ENCODE peak calls at places on chromosome 20, in five cellular contexts. E is breast epithelium, X is HCT116, U is heart right ventricle, Q is fibroblast of lung. C is an unnamed sample.

GRCh38 chr20:40741507-40742106 is 52.6 kb upstream of the MAFB start:
- DNase-seq in U (peak), Q (peak), X (peak), E (no peak), C (no peak)

GRCh38 chr20:43843096-43843964 is 71.3 kb upstream of the TOX2 start:
- DNase-seq in X (no peak), E (no peak), Q (peak), U (no peak), C (no peak)

GRCh38 chr20:22630698-22631097 is 46.3 kb upstream of the FOXA2 start:
- DNase-seq in Q (no peak), U (no peak), X (no peak), E (no peak), C (no peak)

GRCh38 chr20:41349943-41350342 is 9.3 kb downstream of the LPIN3 start:
- DNase-seq in X (no peak), U (no peak), E (no peak), Q (no peak), C (no peak)

GRCh38 chr20:63495771-63496403 is 3.0 kb downstream of the EEF1A2 start:
- DNase-seq in E (no peak), U (peak), Q (peak), X (no peak), C (peak)

GRCh38 chr20:5569021-5569420 is 181.2 kb upstream of the SHLD1 start:
- DNase-seq in Q (peak), U (peak), X (peak), E (no peak), C (no peak)

GRCh38 chr20:63224272-63225081 is 8.5 kb upstream of the YTHDF1 start:
- DNase-seq in Q (peak), U (peak), X (no peak), E (no peak), C (no peak)

GRCh38 chr20:35776513-35777101 is 4.8 kb downstream of the PHF20 start:
- DNase-seq in E (peak), Q (peak), X (no peak), U (peak), C (peak)

GRCh38 chr20:18176318-18176785 is 38.7 kb downstream of the KAT14 start:
- DNase-seq in E (no peak), X (no peak), Q (no peak), U (no peak), C (no peak)

GRCh38 chr20:64242003-64242796 is 13.3 kb upstream of the PCMTD2 start:
- DNase-seq in U (no peak), X (no peak), E (no peak), Q (no peak), C (no peak)

GRCh38 chr20:57589123-57589727 is 28.3 kb downstream of the PCK1 start:
- DNase-seq in X (no peak), E (no peak), U (no peak), Q (no peak), C (no peak)

GRCh38 chr20:40431611-40432010 is 257.4 kb downstream of the MAFB start:
- DNase-seq in E (no peak), Q (no peak), X (no peak), U (no peak), C (no peak)

GRCh38 chr20:5933802-5934436 is 16.4 kb downstream of the TRMT6 start:
- DNase-seq in X (no peak), Q (no peak), U (peak), E (no peak), C (peak)

GRCh38 chr20:7346562-7346961 is 579.1 kb downstream of the BMP2 start:
- DNase-seq in X (no peak), E (no peak), Q (no peak), U (no peak), C (no peak)

GRCh38 chr20:45372646-45373352 is 5.3 kb downstream of the TP53TG5 start:
- DNase-seq in E (no peak), U (no peak), X (no peak), Q (no peak), C (peak)

GRCh38 chr20:32036716-32037355 is 15.2 kb upstream of the HCK start:
- DNase-seq in Q (no peak), E (no peak), U (no peak), X (no peak), C (no peak)

GRCh38 chr20:40449974-40450616 is 238.9 kb downstream of the MAFB start:
- DNase-seq in E (no peak), U (no peak), Q (no peak), X (no peak), C (no peak)

GRCh38 chr20:12827796-12828406 is 180.9 kb upstream of the SPTLC3 start:
- DNase-seq in U (no peak), X (no peak), Q (no peak), E (no peak), C (no peak)

GRCh38 chr20:7358670-7359069 is 581.6 kb downstream of the HAO1 start:
- DNase-seq in X (no peak), U (no peak), Q (no peak), E (no peak), C (no peak)

GRCh38 chr20:35604444-35604750 is 11.2 kb upstream of the SPAG4 start:
- DNase-seq in Q (no peak), U (no peak), X (no peak), E (no peak), C (no peak)

GRCh38 chr20:41635158-41635557 is 17.0 kb upstream of the CHD6 start:
- DNase-seq in U (no peak), Q (no peak), X (no peak), E (no peak), C (no peak)

GRCh38 chr20:49045440-49046086 is 549 bp upstream of the CSE1L start:
- DNase-seq in Q (no peak), E (no peak), U (peak), X (no peak), C (no peak)

GRCh38 chr20:3864518-3864917 is 17.9 kb downstream of the MAVS start:
- DNase-seq in X (no peak), E (no peak), U (no peak), Q (no peak), C (no peak)
- H3K27ac ChIP-seq in X (no peak), E (no peak), U (no peak), Q (no peak), C (no peak)

DNA sequence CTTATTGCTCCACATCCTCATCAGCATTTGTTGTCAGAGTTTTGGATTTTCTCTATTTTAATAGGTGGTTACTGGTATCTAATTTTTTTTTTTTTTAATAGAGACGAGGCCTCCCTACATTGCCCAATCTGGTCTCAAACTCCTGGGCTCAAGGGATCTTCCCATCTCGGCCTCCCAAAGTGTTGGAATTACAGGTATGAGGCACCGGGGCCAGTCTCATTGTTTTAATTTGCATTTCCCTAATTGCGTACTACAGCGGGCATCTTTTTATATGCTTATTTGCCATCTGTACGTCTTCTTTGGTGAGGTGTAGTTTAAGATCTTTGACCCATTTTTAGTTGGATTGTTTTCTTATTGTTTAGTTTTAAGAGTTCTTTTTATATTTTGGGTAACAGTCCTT is 210.4 kb upstream of the SULF2 start:
- DNase-seq in U (no peak), E (no peak), Q (no peak), X (no peak), C (no peak)
- H3K4me3 ChIP-seq in U (no peak), E (no peak), Q (no peak), X (no peak), C (no peak)

DNA sequence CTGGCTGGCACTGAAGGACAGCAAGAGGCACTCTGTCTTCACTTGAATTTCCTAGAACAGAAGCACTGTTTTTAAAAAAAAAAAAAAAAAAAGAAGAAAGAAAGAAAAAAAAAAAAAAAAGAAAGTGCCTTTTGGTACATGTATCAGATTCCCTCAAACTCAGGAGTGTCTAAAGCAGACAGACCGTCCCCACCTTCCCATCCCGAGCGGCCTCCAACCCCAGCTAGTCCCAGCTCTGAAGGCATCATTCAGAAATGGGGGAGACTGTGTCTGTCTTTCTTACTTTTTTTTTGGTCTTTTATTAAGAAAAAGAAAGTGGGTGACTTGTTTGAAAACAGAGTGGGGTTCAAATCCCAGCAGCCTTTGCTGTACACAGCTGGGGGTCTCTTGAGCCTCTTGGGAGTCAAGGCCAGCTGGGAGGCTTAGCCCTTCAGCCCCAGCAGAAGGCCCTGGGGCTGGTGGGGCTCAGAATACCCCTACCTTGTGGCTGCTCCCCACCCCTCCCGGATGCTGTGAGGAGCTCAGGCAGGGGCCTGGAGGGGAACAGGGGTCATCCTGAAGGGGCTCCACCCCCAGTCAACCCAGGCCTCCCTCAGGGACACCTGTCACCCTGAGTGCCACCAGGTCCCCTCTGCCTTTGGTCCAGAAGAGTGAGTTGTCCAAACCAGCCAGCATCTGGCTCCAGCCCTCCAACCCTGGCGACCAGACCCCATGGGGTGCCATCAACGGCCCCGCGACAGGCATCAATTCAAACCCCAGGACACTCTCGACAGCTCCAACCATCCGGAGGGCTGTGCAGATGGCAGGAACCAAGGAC is 128.3 kb downstream of the TAF4 start:
- DNase-seq in Q (no peak), U (no peak), X (no peak), E (no peak), C (no peak)
- TF ChIP-seq CTCF in Q (no peak), U (no peak), X (no peak), E (no peak), C (no peak)

DNA sequence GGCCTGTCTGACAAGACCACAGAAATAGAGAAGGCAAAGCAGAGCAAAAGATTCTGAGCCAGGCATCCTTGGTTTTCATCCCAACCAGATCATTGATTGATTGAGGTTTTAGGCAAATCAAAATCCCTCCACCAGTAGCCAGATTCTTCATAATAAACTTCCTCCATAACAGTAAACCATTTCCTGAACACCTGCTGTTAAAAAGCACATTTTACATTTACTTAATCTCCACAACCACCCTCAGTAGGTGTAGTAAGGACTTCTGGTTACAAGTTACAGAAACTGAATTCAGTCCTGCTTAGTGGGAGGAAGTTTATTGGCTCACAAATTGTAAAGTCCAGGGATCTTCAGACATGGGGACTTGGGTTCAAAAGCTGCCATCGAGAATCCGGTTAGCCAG is 28.3 kb downstream of the EIF2S2 start:
- DNase-seq in X (no peak), U (no peak), Q (no peak), E (no peak), C (no peak)
- H3K27ac ChIP-seq in X (no peak), U (no peak), Q (peak), E (peak), C (no peak)

GRCh38 chr20:10551732-10552724 is 116.9 kb downstream of the SLX4IP start:
- DNase-seq in E (no peak), U (no peak), Q (no peak), X (no peak), C (no peak)
- H3K4me3 ChIP-seq in E (no peak), U (no peak), Q (no peak), X (no peak), C (no peak)

GRCh38 chr20:58639182-58640146 is 11.6 kb upstream of the STX16 start:
- DNase-seq in E (no peak), X (no peak), Q (no peak), U (no peak), C (no peak)
- TF ChIP-seq CTCF in E (no peak), X (no peak), Q (peak), U (no peak), C (no peak)

GRCh38 chr20:16367948-16368560 is 205.2 kb downstream of the KIF16B start:
- DNase-seq in E (no peak), U (no peak), Q (no peak), X (no peak), C (no peak)
- H3K27ac ChIP-seq in E (no peak), U (no peak), Q (no peak), X (no peak), C (no peak)

GRCh38 chr20:25699914-25700313 is 3.3 kb upstream of the ZNF337 start:
- DNase-seq in E (no peak), X (no peak), U (no peak), Q (no peak), C (no peak)

GRCh38 chr20:25692499-25692898 is 4.2 kb downstream of the ZNF337 start:
- DNase-seq in Q (no peak), E (no peak), X (no peak), U (no peak), C (no peak)

GRCh38 chr20:25696384-25697131 is at the start of gene ZNF337:
- DNase-seq in U (peak), E (peak), Q (peak), X (peak), C (peak)

GRCh38 chr20:25697132-25697446 is 436 bp upstream of the ZNF337 start:
- DNase-seq in E (no peak), U (no peak), X (no peak), Q (no peak), C (no peak)

GRCh38 chr20:25695532-25696383 is 895 bp downstream of the ZNF337 start:
- DNase-seq in Q (peak), X (no peak), U (peak), E (no peak), C (no peak)
- H3K4me3 ChIP-seq in Q (peak), X (peak), U (peak), E (peak), C (peak)

C was measured in dorsolateral prefrontal cortex.